ENCODE peak calls at places on chromosome X, in seven cellular contexts. A is lower leg skin, R is AG04450, H is HFF-Myc, J is tibial artery, B is mammary epithelial cell, I is astrocyte. T is an unnamed sample.
A peak's percentile ranks its signal among the peaks of the same experiment; 100 is the strongest.

GRCh38 chrX:38375888-38376287 is 23.5 kb downstream of the OTC start:
- DNase-seq in H (no peak), I (no peak), R (no peak), J (no peak), A (no peak), B (peak; percentile 1), T (peak; percentile 28)

GRCh38 chrX:3820170-3820569 is 106.7 kb upstream of the PRKX start:
- DNase-seq in R (peak; percentile 51), I (peak; percentile 86), B (peak; percentile 82), J (no peak), A (no peak), H (no peak), T (peak; percentile 36)

GRCh38 chrX:140949231-140949630 is 53.2 kb upstream of the SPANXB1 start:
- DNase-seq in H (no peak), J (no peak), I (no peak), R (no peak), B (no peak), A (no peak), T (peak; percentile 69)

GRCh38 chrX:47577424-47577823 is 4.8 kb upstream of the TIMP1 start:
- DNase-seq in H (no peak), B (no peak), J (no peak), R (no peak), I (no peak), A (no peak), T (no peak)

GRCh38 chrX:101759000-101759399 is 99.3 kb upstream of the ARMCX2 start:
- DNase-seq in J (peak; percentile 21), B (peak; percentile 1), I (peak; percentile 16), R (peak; percentile 1), H (peak; percentile 9), A (no peak), T (peak; percentile 44)

GRCh38 chrX:17654116-17654515 is 83.2 kb upstream of the SCML1 start:
- DNase-seq in H (no peak), I (no peak), A (no peak), B (no peak), J (no peak), R (no peak), T (no peak)

GRCh38 chrX:12002876-12003275 is 135.4 kb upstream of the FRMPD4 start:
- DNase-seq in R (no peak), I (peak; percentile 18), H (no peak), B (peak; percentile 55), A (no peak), J (no peak), T (peak; percentile 60)

GRCh38 chrX:9148626-9149385 is 114.9 kb upstream of the FAM9B start:
- DNase-seq in H (no peak), A (no peak), J (peak; percentile 26), R (no peak), B (peak; percentile 1), I (peak; percentile 59), T (peak; percentile 35)

GRCh38 chrX:132751043-132751690 is 207.3 kb downstream of the HS6ST2 start:
- DNase-seq in R (no peak), A (no peak), H (no peak), J (no peak), B (no peak), I (no peak), T (no peak)

GRCh38 chrX:140762061-140762460 is 52.5 kb downstream of the LINC00632 start:
- DNase-seq in R (no peak), I (peak; percentile 58), A (peak; percentile 14), H (no peak), J (peak; percentile 30), B (peak; percentile 35), T (peak; percentile 57)

GRCh38 chrX:154368630-154369452 is 5.6 kb downstream of the FLNA start:
- DNase-seq in H (peak; percentile 78), B (peak; percentile 95), J (peak; percentile 81), I (peak; percentile 81), R (peak; percentile 74), A (peak; percentile 75), T (peak; percentile 91)

GRCh38 chrX:73842541-73843234 is 279.7 kb downstream of the CHIC1 start:
- DNase-seq in A (no peak), I (no peak), B (no peak), J (no peak), R (no peak), H (no peak), T (no peak)

GRCh38 chrX:152072236-152072635 is 66.1 kb downstream of the MAGEA10 start:
- DNase-seq in B (peak; percentile 74), I (peak; percentile 90), A (no peak), H (peak; percentile 21), R (peak; percentile 1), J (no peak), T (peak; percentile 61)

GRCh38 chrX:133668225-133668931 is 253.1 kb upstream of the GPC4 start:
- DNase-seq in J (no peak), B (peak; percentile 69), H (no peak), A (no peak), I (no peak), R (no peak), T (peak; percentile 67)

GRCh38 chrX:20527458-20528099 is 260.9 kb upstream of the RPS6KA3 start:
- DNase-seq in A (no peak), J (peak; percentile 19), R (no peak), H (no peak), I (no peak), B (no peak), T (peak; percentile 27)
- TF ChIP-seq CTCF in A (no peak), J (peak; percentile 64), R (peak; percentile 47), H (peak; percentile 4), I (peak; percentile 27), B (peak; percentile 58), T (peak; percentile 25)

GRCh38 chrX:28585767-28586166 is 1.5 kb upstream of the IL1RAPL1 start:
- DNase-seq in J (no peak), I (no peak), A (no peak), H (no peak), B (no peak), R (no peak), T (no peak)

GRCh38 chrX:28589048-28589447 is 1.8 kb downstream of the IL1RAPL1 start:
- DNase-seq in I (peak; percentile 5), B (no peak), J (no peak), H (no peak), R (no peak), A (no peak), T (no peak)

GRCh38 chrX:28584025-28584424 is 3.2 kb upstream of the IL1RAPL1 start:
- DNase-seq in A (no peak), R (no peak), I (no peak), J (no peak), H (no peak), B (no peak), T (no peak)

GRCh38 chrX:28586891-28587635 is at the start of gene IL1RAPL1:
- DNase-seq in B (peak; percentile 8), A (no peak), J (no peak), I (peak; percentile 78), R (peak; percentile 41), H (peak; percentile 1), T (peak; percentile 24)

GRCh38 chrX:28586291-28586690 is 955 bp upstream of the IL1RAPL1 start:
- DNase-seq in H (no peak), J (no peak), A (no peak), B (no peak), I (peak; percentile 39), R (peak; percentile 13), T (peak; percentile 1)
- H3K4me3 ChIP-seq in H (no peak overlapping the region), J (no peak overlapping the region), A (no peak overlapping the region), B (no peak overlapping the region), I (peak overlapping the region; percentile 70), R (peak overlapping the region; percentile 71), T (peak overlapping the region; percentile 8)

GRCh38 chrX:39709364-39709763 is 388.4 kb downstream of the BCOR start:
- DNase-seq in I (no peak), B (no peak), H (no peak), A (no peak), J (no peak), R (no peak), T (no peak)

GRCh38 chrX:39704590-39704989 is 393.2 kb downstream of the BCOR start:
- DNase-seq in B (no peak), J (no peak), H (no peak), I (no peak), R (no peak), A (no peak), T (no peak)

GRCh38 chrX:39703307-39703706 is 394.5 kb downstream of the BCOR start:
- DNase-seq in B (no peak), R (no peak), A (no peak), J (no peak), I (no peak), H (no peak), T (no peak)

DNA sequence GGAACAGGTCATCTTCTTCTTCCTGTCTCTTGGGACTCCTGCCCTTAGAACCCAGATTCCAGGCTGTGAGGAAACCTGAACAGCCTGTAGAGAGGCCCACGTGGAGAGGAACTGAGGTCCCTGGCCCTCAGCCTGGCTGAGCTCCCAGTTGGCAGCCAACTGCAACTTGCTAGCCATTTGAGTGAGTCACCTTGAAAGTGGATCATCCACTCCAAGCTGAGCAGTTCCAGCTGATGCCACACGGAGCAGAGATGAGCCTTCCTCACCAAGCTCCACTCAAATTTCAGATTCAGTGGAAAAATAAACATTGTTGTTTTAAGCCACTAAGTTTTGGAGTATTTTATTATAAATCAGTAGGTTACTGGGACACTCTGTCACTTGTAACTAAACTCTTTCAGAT is 392.5 kb downstream of the BCOR start:
- DNase-seq in R (peak; percentile 67), A (peak; percentile 31), H (peak; percentile 58), I (peak; percentile 83), B (peak; percentile 64), J (peak; percentile 66), T (peak; percentile 79)
- TF ChIP-seq CTCF in R (peak; percentile 61), A (no peak), H (peak; percentile 32), I (peak; percentile 49), B (peak; percentile 55), J (peak; percentile 45), T (peak; percentile 75)

DNA sequence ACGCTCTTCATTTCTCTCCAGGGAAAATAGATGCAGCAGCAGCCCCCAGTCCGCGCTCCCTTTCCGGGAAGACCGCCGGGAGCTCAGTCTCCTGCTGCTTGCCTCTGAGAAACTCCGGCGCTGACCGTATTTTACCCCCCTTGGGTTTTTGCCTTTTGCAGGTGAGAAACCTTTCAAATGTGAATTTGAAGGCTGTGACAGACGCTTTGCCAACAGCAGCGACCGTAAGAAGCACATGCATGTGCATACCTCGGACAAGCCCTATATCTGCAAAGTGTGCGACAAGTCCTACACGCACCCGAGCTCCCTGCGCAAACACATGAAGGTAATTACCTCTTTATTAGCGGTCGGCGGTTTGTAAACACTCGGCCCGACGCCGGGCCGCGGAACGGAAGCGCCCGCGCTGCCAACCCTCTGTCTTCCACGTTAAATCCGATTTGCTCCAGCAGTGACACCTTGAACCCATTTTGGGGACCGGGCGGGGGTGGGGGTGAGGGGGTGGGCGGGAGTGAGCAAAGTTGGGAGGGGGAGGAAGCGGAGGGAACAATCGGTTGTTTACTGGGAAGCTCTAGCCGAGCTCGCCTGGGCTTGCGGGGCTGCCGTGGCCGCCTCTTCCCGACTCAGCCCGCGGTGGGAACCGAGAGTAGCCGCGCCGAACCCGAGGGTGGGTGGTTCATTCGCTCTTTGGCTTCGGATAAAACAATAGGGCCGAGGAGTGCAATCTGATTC is 3.0 kb downstream of the ZIC3 start:
- DNase-seq in J (no peak), B (no peak), H (no peak), R (no peak), A (no peak), I (no peak), T (no peak)
- H3K4me3 ChIP-seq in J (no peak overlapping the region), B (no peak overlapping the region), H (no peak overlapping the region), R (no peak overlapping the region), A (no peak overlapping the region), I (no peak overlapping the region), T (no peak overlapping the region)

GRCh38 chrX:7191681-7192110 is 43.7 kb upstream of the PUDP start:
- DNase-seq in J (no peak), A (no peak), I (no peak), B (no peak), H (no peak), R (no peak), T (no peak)
- TF ChIP-seq CTCF in J (no peak), A (no peak), I (no peak), B (peak; percentile 22), H (peak; percentile 23), R (peak; percentile 34), T (no peak)

T was measured in epithelial cell of esophagus.